ENCODE peak calls at places on chromosomes 7 and 10, in nine cellular contexts. One of them, this sample, is unnamed.

GRCh38 chr7:28298870-28299484 is 113.3 kb upstream of the CREB5 start:
- DNase-seq in HAP-1: peak; percentile 57
- DNase-seq in aorta: no peak
- DNase-seq in MM.1S: no peak
- DNase-seq in CD8-positive, alpha-beta T cell: no peak
- DNase-seq in left ventricle myocardium inferior: no peak
- DNase-seq in psoas muscle: no peak
- DNase-seq in HCT116: peak; percentile 48
- DNase-seq in A549: peak; percentile 84
- DNase-seq in this sample: peak; percentile 79

GRCh38 chr7:154757756-154758155 is 245.2 kb downstream of the PAXIP1 start:
- DNase-seq in A549: no peak
- DNase-seq in HCT116: no peak
- DNase-seq in HAP-1: no peak
- DNase-seq in psoas muscle: no peak
- DNase-seq in left ventricle myocardium inferior: no peak
- DNase-seq in MM.1S: no peak
- DNase-seq in CD8-positive, alpha-beta T cell: no peak
- DNase-seq in aorta: no peak
- DNase-seq in this sample: no peak

GRCh38 chr7:130938661-130939060 is 204.7 kb upstream of the KLF14 start:
- DNase-seq in HAP-1: no peak
- DNase-seq in aorta: no peak
- DNase-seq in psoas muscle: no peak
- DNase-seq in HCT116: no peak
- DNase-seq in A549: no peak
- DNase-seq in left ventricle myocardium inferior: no peak
- DNase-seq in MM.1S: no peak
- DNase-seq in CD8-positive, alpha-beta T cell: no peak
- DNase-seq in this sample: no peak

GRCh38 chr7:26369519-26370385 is 78.1 kb downstream of the SNX10 start:
- DNase-seq in aorta: no peak
- DNase-seq in MM.1S: peak; percentile 52
- DNase-seq in HAP-1: peak; percentile 62
- DNase-seq in A549: peak; percentile 43
- DNase-seq in HCT116: peak; percentile 21
- DNase-seq in psoas muscle: no peak
- DNase-seq in CD8-positive, alpha-beta T cell: peak; percentile 35
- DNase-seq in left ventricle myocardium inferior: no peak
- DNase-seq in this sample: peak; percentile 59

GRCh38 chr7:5454485-5454884 is 30.9 kb upstream of the TNRC18 start:
- DNase-seq in MM.1S: no peak
- DNase-seq in A549: no peak
- DNase-seq in left ventricle myocardium inferior: no peak
- DNase-seq in aorta: no peak
- DNase-seq in HAP-1: no peak
- DNase-seq in HCT116: no peak
- DNase-seq in psoas muscle: no peak
- DNase-seq in CD8-positive, alpha-beta T cell: no peak
- DNase-seq in this sample: no peak

GRCh38 chr7:18638594-18639452 is 143.3 kb downstream of the HDAC9 start:
- DNase-seq in A549: no peak
- DNase-seq in HAP-1: no peak
- DNase-seq in CD8-positive, alpha-beta T cell: no peak
- DNase-seq in HCT116: no peak
- DNase-seq in MM.1S: no peak
- DNase-seq in aorta: no peak
- DNase-seq in left ventricle myocardium inferior: no peak
- DNase-seq in psoas muscle: no peak
- DNase-seq in this sample: no peak

GRCh38 chr10:92847185-92847864 is 995 bp upstream of the EXOC6 start:
- DNase-seq in left ventricle myocardium inferior: no peak
- DNase-seq in A549: no peak
- DNase-seq in aorta: no peak
- DNase-seq in HCT116: no peak
- DNase-seq in CD8-positive, alpha-beta T cell: no peak
- DNase-seq in psoas muscle: no peak
- DNase-seq in HAP-1: no peak
- DNase-seq in MM.1S: no peak
- DNase-seq in this sample: no peak

GRCh38 chr7:28155964-28156363 is 24.6 kb downstream of the JAZF1 start:
- DNase-seq in left ventricle myocardium inferior: no peak
- DNase-seq in A549: no peak
- DNase-seq in HCT116: no peak
- DNase-seq in psoas muscle: no peak
- DNase-seq in CD8-positive, alpha-beta T cell: no peak
- DNase-seq in HAP-1: no peak
- DNase-seq in MM.1S: no peak
- DNase-seq in aorta: no peak
- DNase-seq in this sample: no peak

GRCh38 chr7:95547949-95548348 is 48.4 kb downstream of the PDK4 start:
- DNase-seq in left ventricle myocardium inferior: no peak
- DNase-seq in aorta: no peak
- DNase-seq in MM.1S: no peak
- DNase-seq in HCT116: no peak
- DNase-seq in psoas muscle: no peak
- DNase-seq in CD8-positive, alpha-beta T cell: no peak
- DNase-seq in A549: no peak
- DNase-seq in HAP-1: no peak
- DNase-seq in this sample: no peak

GRCh38 chr10:130354976-130355795 is 219.0 kb downstream of the GLRX3 start:
- DNase-seq in left ventricle myocardium inferior: no peak
- DNase-seq in HCT116: no peak
- DNase-seq in aorta: no peak
- DNase-seq in MM.1S: no peak
- DNase-seq in psoas muscle: no peak
- DNase-seq in CD8-positive, alpha-beta T cell: no peak
- DNase-seq in A549: no peak
- DNase-seq in HAP-1: no peak
- DNase-seq in this sample: no peak

GRCh38 chr7:21104124-21104500 is 317.4 kb upstream of the SP8 start:
- DNase-seq in A549: no peak
- DNase-seq in left ventricle myocardium inferior: no peak
- DNase-seq in MM.1S: no peak
- DNase-seq in aorta: no peak
- DNase-seq in psoas muscle: no peak
- DNase-seq in HAP-1: no peak
- DNase-seq in HCT116: no peak
- DNase-seq in CD8-positive, alpha-beta T cell: no peak
- DNase-seq in this sample: no peak

GRCh38 chr7:137904826-137905225 is 58.1 kb upstream of the DGKI start:
- DNase-seq in CD8-positive, alpha-beta T cell: no peak
- DNase-seq in HCT116: no peak
- DNase-seq in MM.1S: no peak
- DNase-seq in A549: no peak
- DNase-seq in HAP-1: no peak
- DNase-seq in psoas muscle: no peak
- DNase-seq in left ventricle myocardium inferior: no peak
- DNase-seq in aorta: no peak
- DNase-seq in this sample: no peak

GRCh38 chr7:15411019-15411418 is 150.8 kb downstream of the AGMO start:
- DNase-seq in CD8-positive, alpha-beta T cell: no peak
- DNase-seq in MM.1S: no peak
- DNase-seq in HCT116: no peak
- DNase-seq in aorta: no peak
- DNase-seq in psoas muscle: no peak
- DNase-seq in HAP-1: no peak
- DNase-seq in A549: no peak
- DNase-seq in left ventricle myocardium inferior: no peak
- DNase-seq in this sample: no peak
- H3K9me3 ChIP-seq in CD8-positive, alpha-beta T cell: no peaks in the 10 kb centered on the region
- H3K9me3 ChIP-seq in MM.1S: no peaks in the 10 kb centered on the region
- H3K9me3 ChIP-seq in HCT116: no peaks in the 10 kb centered on the region
- H3K9me3 ChIP-seq in aorta: no peaks in the 10 kb centered on the region
- H3K9me3 ChIP-seq in psoas muscle: peaks cover 7% of the 10 kb centered on the region
- H3K9me3 ChIP-seq in HAP-1: no peaks in the 10 kb centered on the region
- H3K9me3 ChIP-seq in A549: no peaks in the 10 kb centered on the region
- H3K9me3 ChIP-seq in left ventricle myocardium inferior: peaks cover 18% of the 10 kb centered on the region
- H3K9me3 ChIP-seq in this sample: no peaks in the 10 kb centered on the region

DNA sequence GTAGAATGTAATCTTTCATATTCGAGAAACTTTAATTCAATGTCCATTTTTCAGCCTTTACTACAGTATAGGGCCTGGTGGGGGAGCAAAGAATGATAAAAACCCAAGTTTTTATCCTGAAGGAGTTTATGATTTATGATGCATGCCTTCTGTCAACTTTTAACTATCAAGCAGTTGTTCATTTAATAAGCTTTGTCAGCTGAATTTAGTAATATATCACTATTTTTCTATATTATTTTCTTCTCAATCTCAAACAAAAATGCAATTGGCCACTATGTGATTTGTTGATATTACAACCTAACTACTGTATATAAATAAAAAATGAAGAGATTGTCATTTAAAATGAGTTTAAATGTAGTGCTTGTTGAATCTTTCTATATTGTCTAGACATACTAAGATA is 2.4 kb downstream of the NUP42 start:
- DNase-seq in psoas muscle: no peak
- DNase-seq in MM.1S: no peak
- DNase-seq in CD8-positive, alpha-beta T cell: no peak
- DNase-seq in HCT116: no peak
- DNase-seq in aorta: no peak
- DNase-seq in A549: no peak
- DNase-seq in HAP-1: no peak
- DNase-seq in left ventricle myocardium inferior: no peak
- DNase-seq in this sample: no peak
- H3K4me3 ChIP-seq in psoas muscle: no peak overlapping the region
- H3K4me3 ChIP-seq in MM.1S: no peak overlapping the region
- H3K4me3 ChIP-seq in CD8-positive, alpha-beta T cell: no peak overlapping the region
- H3K4me3 ChIP-seq in HCT116: no peak overlapping the region
- H3K4me3 ChIP-seq in aorta: no peak overlapping the region
- H3K4me3 ChIP-seq in A549: no peak overlapping the region
- H3K4me3 ChIP-seq in HAP-1: peak overlapping the region; percentile 75
- H3K4me3 ChIP-seq in left ventricle myocardium inferior: no peak overlapping the region
- H3K4me3 ChIP-seq in this sample: no peak overlapping the region

DNA sequence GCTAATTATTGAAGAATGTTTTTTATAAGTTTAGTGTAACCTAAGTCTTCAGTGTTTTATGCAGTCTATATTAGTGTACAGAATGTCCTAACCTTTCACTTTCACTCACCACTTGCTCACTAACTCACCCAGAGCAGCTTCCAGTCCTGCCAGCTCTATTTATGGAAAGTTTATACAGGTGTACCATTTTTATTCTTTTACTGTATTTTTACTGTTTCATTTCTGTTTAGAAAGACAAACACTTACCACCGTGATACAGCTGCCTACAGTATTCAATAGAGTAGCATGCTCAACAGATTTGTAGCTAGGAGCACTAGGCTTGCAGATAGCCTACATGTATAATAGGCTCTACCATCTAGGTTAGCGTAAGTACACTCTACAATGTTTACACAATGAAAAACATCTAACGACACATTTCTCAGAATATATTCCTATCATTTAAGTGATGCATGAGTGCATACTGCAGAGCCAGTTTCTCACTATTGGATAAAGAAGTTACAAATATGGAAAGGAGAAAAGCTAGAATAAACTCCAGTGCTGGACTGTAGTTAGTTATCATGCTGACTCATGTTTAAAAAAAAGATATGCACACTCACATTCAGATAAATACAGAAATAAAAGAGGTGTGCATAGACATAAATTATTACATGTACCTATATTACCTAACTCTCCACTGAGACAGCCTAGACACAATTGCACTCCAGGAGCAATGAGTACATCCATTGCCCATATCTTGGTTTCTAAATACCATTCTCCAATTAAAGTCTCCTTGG is 30.4 kb downstream of the STEAP1B start:
- DNase-seq in HAP-1: no peak
- DNase-seq in CD8-positive, alpha-beta T cell: no peak
- DNase-seq in psoas muscle: no peak
- DNase-seq in HCT116: no peak
- DNase-seq in A549: no peak
- DNase-seq in MM.1S: peak; percentile 78
- DNase-seq in left ventricle myocardium inferior: no peak
- DNase-seq in aorta: no peak
- DNase-seq in this sample: no peak
- H3K9me3 ChIP-seq in HAP-1: no peaks in the 10 kb centered on the region
- H3K9me3 ChIP-seq in CD8-positive, alpha-beta T cell: no peaks in the 10 kb centered on the region
- H3K9me3 ChIP-seq in psoas muscle: no peaks in the 10 kb centered on the region
- H3K9me3 ChIP-seq in HCT116: no peaks in the 10 kb centered on the region
- H3K9me3 ChIP-seq in A549: no peaks in the 10 kb centered on the region
- H3K9me3 ChIP-seq in MM.1S: no peaks in the 10 kb centered on the region
- H3K9me3 ChIP-seq in left ventricle myocardium inferior: peaks cover 10% of the 10 kb centered on the region
- H3K9me3 ChIP-seq in aorta: peaks cover 2% of the 10 kb centered on the region
- H3K9me3 ChIP-seq in this sample: no peaks in the 10 kb centered on the region

GRCh38 chr7:39734605-39735004 is 111.2 kb downstream of the RALA start:
- DNase-seq in left ventricle myocardium inferior: no peak
- DNase-seq in CD8-positive, alpha-beta T cell: no peak
- DNase-seq in aorta: no peak
- DNase-seq in HCT116: no peak
- DNase-seq in HAP-1: no peak
- DNase-seq in A549: no peak
- DNase-seq in MM.1S: no peak
- DNase-seq in psoas muscle: no peak
- DNase-seq in this sample: no peak
- H3K4me3 ChIP-seq in left ventricle myocardium inferior: peak overlapping the region; percentile 71
- H3K4me3 ChIP-seq in CD8-positive, alpha-beta T cell: no peak overlapping the region
- H3K4me3 ChIP-seq in aorta: no peak overlapping the region
- H3K4me3 ChIP-seq in HCT116: no peak overlapping the region
- H3K4me3 ChIP-seq in HAP-1: peak overlapping the region; percentile 43
- H3K4me3 ChIP-seq in A549: peak overlapping the region; percentile 57
- H3K4me3 ChIP-seq in MM.1S: no peak overlapping the region
- H3K4me3 ChIP-seq in psoas muscle: peak overlapping the region; percentile 79
- H3K4me3 ChIP-seq in this sample: no peak overlapping the region

GRCh38 chr7:75064291-75064690 is 9.3 kb downstream of the RCC1L start:
- DNase-seq in A549: no peak
- DNase-seq in aorta: peak; percentile 1
- DNase-seq in MM.1S: no peak
- DNase-seq in CD8-positive, alpha-beta T cell: no peak
- DNase-seq in psoas muscle: no peak
- DNase-seq in left ventricle myocardium inferior: no peak
- DNase-seq in HAP-1: no peak
- DNase-seq in HCT116: no peak
- DNase-seq in this sample: no peak
- H3K9me3 ChIP-seq in A549: no peaks in the 10 kb centered on the region
- H3K9me3 ChIP-seq in aorta: no peaks in the 10 kb centered on the region
- H3K9me3 ChIP-seq in MM.1S: no peaks in the 10 kb centered on the region
- H3K9me3 ChIP-seq in CD8-positive, alpha-beta T cell: no peaks in the 10 kb centered on the region
- H3K9me3 ChIP-seq in psoas muscle: no peaks in the 10 kb centered on the region
- H3K9me3 ChIP-seq in left ventricle myocardium inferior: no peaks in the 10 kb centered on the region
- H3K9me3 ChIP-seq in HAP-1: no peaks in the 10 kb centered on the region
- H3K9me3 ChIP-seq in HCT116: no peaks in the 10 kb centered on the region
- H3K9me3 ChIP-seq in this sample: no peaks in the 10 kb centered on the region

DNA sequence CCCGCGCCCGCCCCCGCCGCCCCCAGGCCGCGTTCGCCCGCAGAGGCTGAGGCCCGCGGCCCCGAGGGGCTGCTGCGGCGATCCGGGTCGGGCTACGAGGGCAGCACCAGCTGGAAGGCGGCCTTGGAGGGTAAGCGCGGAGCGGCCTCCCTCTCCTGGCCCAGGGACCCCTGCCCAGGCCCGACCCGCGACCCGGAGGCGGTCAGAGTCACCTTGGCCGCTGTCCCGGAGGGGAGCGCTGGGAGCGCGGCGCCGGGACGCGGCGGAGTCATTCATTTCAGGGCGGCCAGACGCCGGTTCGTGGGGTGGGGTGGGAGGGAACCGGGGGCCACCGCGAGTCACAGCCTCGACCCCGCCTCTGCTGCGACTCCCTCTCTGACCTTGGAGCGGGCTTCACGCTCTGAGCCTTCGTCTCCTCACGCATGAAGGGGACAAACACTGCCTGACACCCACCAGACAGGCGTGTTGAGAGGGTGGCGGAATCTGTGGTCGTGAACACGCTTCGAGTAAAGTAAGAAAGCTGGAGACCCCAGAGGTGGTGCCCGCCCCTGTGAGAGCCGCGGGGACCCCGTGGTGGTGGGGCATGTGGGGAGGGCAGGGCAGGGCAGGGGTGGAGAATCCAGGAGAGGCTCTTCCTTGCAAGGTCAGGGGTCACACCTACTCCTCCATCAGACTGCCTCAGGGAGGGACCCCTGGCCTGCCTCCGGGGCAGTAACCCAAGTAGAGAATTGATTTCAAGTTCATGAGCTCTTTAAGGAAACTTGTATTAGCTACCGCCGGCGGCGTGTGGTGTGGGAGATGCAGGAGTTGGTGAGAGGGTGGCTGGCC is 717 bp downstream of the CLEC2L start:
- DNase-seq in aorta: no peak
- DNase-seq in psoas muscle: no peak
- DNase-seq in HCT116: no peak
- DNase-seq in A549: no peak
- DNase-seq in CD8-positive, alpha-beta T cell: no peak
- DNase-seq in MM.1S: no peak
- DNase-seq in left ventricle myocardium inferior: no peak
- DNase-seq in HAP-1: no peak
- DNase-seq in this sample: peak; percentile 33
- H3K4me3 ChIP-seq in aorta: no peak overlapping the region
- H3K4me3 ChIP-seq in psoas muscle: peak overlapping the region; percentile 52
- H3K4me3 ChIP-seq in HCT116: no peak overlapping the region
- H3K4me3 ChIP-seq in A549: no peak overlapping the region
- H3K4me3 ChIP-seq in CD8-positive, alpha-beta T cell: no peak overlapping the region
- H3K4me3 ChIP-seq in MM.1S: no peak overlapping the region
- H3K4me3 ChIP-seq in left ventricle myocardium inferior: peak overlapping the region; percentile 51
- H3K4me3 ChIP-seq in HAP-1: peak overlapping the region; percentile 18
- H3K4me3 ChIP-seq in this sample: peak overlapping the region; percentile 16

This sample was measured in cardiac muscle cell.